ENCODE peak calls at places on chromosomes 16 and 17, in five cellular contexts. V is testis, N is tibial nerve, S is mucosa of descending colon, L is mammary epithelial cell. H is an unnamed sample.

GRCh38 chr17:21452377-21453143 is 76.4 kb downstream of the KCNJ12 start:
- DNase-seq in V (peak), N (peak), S (peak), L (peak), H (peak)

GRCh38 chr16:82439678-82440293 is 187.0 kb upstream of the CDH13 start:
- DNase-seq in V (peak), N (no peak), S (peak), L (no peak), H (no peak)

GRCh38 chr16:16150117-16150877 is 73.0 kb downstream of the ABCC6 start:
- DNase-seq in V (peak), N (no peak), S (peak), L (no peak), H (no peak)

GRCh38 chr16:15604460-15605390 is 38.2 kb downstream of the MARF1 start:
- DNase-seq in V (no peak), N (no peak), S (no peak), L (no peak), H (no peak)

GRCh38 chr17:2174471-2175293 is 119.8 kb downstream of the HIC1 start:
- DNase-seq in V (peak), N (no peak), S (peak), L (no peak), H (peak)

GRCh38 chr17:78723001-78723796 is 58.9 kb downstream of the CYTH1 start:
- DNase-seq in V (peak), N (no peak), S (no peak), L (no peak), H (no peak)

GRCh38 chr17:49575524-49576120 is at the start of gene NXPH3:
- DNase-seq in V (peak), N (peak), S (peak), L (peak), H (peak)

GRCh38 chr17:3048727-3049471 is 14.5 kb downstream of the OR1D5 start:
- DNase-seq in V (peak), N (peak), S (peak), L (peak), H (peak)

GRCh38 chr16:48613061-48613957 is 3.3 kb upstream of the N4BP1 start:
- DNase-seq in V (no peak), N (no peak), S (peak), L (peak), H (no peak)

GRCh38 chr17:29613371-29613837 is 9.3 kb downstream of the CORO6 start:
- DNase-seq in V (peak), N (peak), S (peak), L (no peak), H (peak)

GRCh38 chr16:12339686-12340085 is 363.2 kb downstream of the SNX29 start:
- DNase-seq in V (no peak), N (no peak), S (no peak), L (no peak), H (no peak)

GRCh38 chr17:19986941-19987714 is 9.5 kb upstream of the AKAP10 start:
- DNase-seq in V (no peak), N (no peak), S (no peak), L (peak), H (no peak)

GRCh38 chr17:82461827-82462524 is 3.4 kb downstream of the NARF start:
- DNase-seq in V (no peak), N (no peak), S (no peak), L (no peak), H (peak)

DNA sequence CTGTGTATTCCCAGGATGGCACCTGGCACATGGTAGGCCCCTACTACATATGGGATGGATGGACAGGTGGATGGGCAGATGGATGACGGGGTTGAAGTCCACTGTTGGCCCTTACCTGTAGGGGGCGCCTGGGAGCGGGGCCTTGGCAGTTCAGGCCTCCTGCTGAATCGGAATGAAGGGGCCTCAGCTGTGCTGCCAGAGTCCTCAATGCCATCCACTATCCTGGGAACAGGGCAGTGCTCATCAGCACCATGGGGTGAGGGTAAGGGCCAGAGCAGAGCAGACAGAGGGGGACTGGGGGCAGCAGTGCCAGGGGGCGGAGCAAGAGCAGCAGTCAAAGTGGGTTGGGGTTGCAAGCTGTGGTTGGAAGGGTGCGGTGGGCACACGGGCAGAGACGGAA is 8.3 kb upstream of the RAB5C start:
- DNase-seq in V (no peak), N (no peak), S (no peak), L (no peak), H (no peak)
- TF ChIP-seq CTCF in V (no peak), N (no peak), S (no peak), L (peak), H (peak)

GRCh38 chr17:17834974-17835373 is 1.8 kb downstream of the SREBF1 start:
- DNase-seq in V (no peak), N (no peak), S (no peak), L (no peak), H (no peak)

GRCh38 chr17:17836818-17837379 is at the start of gene SREBF1:
- DNase-seq in V (peak), N (peak), S (peak), L (no peak), H (peak)

GRCh38 chr17:17836250-17836817 is 452 bp downstream of the SREBF1 start:
- DNase-seq in V (peak), N (peak), S (peak), L (peak), H (peak)

GRCh38 chr17:17837380-17837821 is 615 bp upstream of the SREBF1 start:
- DNase-seq in V (peak), N (peak), S (peak), L (peak), H (no peak)

GRCh38 chr17:17835415-17836249 is 1.2 kb downstream of the SREBF1 start:
- DNase-seq in V (no peak), N (no peak), S (no peak), L (no peak), H (no peak)
- H3K4me3 ChIP-seq in V (peak), N (peak), S (peak), L (peak), H (peak)

GRCh38 chr17:67995568-67996191 is 589 bp downstream of the C17orf58 start:
- DNase-seq in V (no peak), N (peak), S (peak), L (no peak), H (no peak)
- TF ChIP-seq CTCF in V (no peak), N (no peak), S (no peak), L (peak), H (no peak)

GRCh38 chr17:56912105-56912999 is 1.5 kb downstream of the TRIM25 start:
- DNase-seq in V (peak), N (peak), S (no peak), L (no peak), H (no peak)
- H3K4me3 ChIP-seq in V (peak), N (peak), S (peak), L (peak), H (peak)

H was measured in left lung.